ENCODE peak calls at places on chromosome X, in five cellular contexts. T, D, C, W and N are unnamed samples.

GRCh38 chrX:100083146-100083715 is 326.8 kb downstream of the PCDH19 start:
- DNase-seq in T (no peak), D (no peak), C (no peak), W (no peak), N (no peak)

GRCh38 chrX:13008189-13008533 is 33.3 kb downstream of the TMSB4X start:
- DNase-seq in T (no peak), D (no peak), C (no peak), W (no peak), N (no peak)

GRCh38 chrX:7346021-7346420 is 198.1 kb upstream of the PUDP start:
- DNase-seq in T (no peak), D (no peak), C (no peak), W (no peak), N (no peak)

GRCh38 chrX:72604705-72605104 is 32.1 kb upstream of the HDAC8 start:
- DNase-seq in T (no peak), D (no peak), C (no peak), W (no peak), N (no peak)

GRCh38 chrX:39836802-39837420 is 260.8 kb downstream of the BCOR start:
- DNase-seq in T (no peak), D (no peak), C (no peak), W (no peak), N (no peak)

GRCh38 chrX:1545776-1546408 is 8.9 kb upstream of the P2RY8 start:
- DNase-seq in T (no peak), D (no peak), C (no peak), W (no peak), N (no peak)

GRCh38 chrX:69063486-69063885 is 101.8 kb downstream of the PJA1 start:
- DNase-seq in T (no peak), D (no peak), C (no peak), W (no peak), N (no peak)

GRCh38 chrX:50432760-50433377 is 37.8 kb downstream of the DGKK start:
- DNase-seq in T (no peak), D (no peak), C (no peak), W (peak; percentile 93), N (no peak)

GRCh38 chrX:106278951-106279350 is 110.8 kb downstream of the PWWP3B start:
- DNase-seq in T (no peak), D (no peak), C (no peak), W (no peak), N (no peak)

GRCh38 chrX:21956783-21957182 is 16.3 kb downstream of the SMS start:
- DNase-seq in T (no peak), D (no peak), C (no peak), W (no peak), N (no peak)

GRCh38 chrX:134174273-134174660 is 62.7 kb upstream of the CCDC160 start:
- DNase-seq in T (no peak), D (no peak), C (no peak), W (no peak), N (no peak)

GRCh38 chrX:136146614-136147319 is 566 bp upstream of the FHL1 start:
- DNase-seq in T (no peak), D (no peak), C (no peak), W (no peak), N (no peak)

GRCh38 chrX:69031181-69031580 is 134.1 kb downstream of the PJA1 start:
- DNase-seq in T (peak; percentile 10), D (no peak), C (no peak), W (peak; percentile 6), N (peak; percentile 51)

GRCh38 chrX:133177202-133177601 is 41.0 kb downstream of the TFDP3 start:
- DNase-seq in T (no peak), D (no peak), C (no peak), W (no peak), N (no peak)

GRCh38 chrX:24377911-24378468 is 17.6 kb downstream of the SUPT20HL1 start:
- DNase-seq in T (no peak), D (no peak), C (no peak), W (no peak), N (no peak)

GRCh38 chrX:27399146-27399456 is 64.0 kb downstream of the PPP4R3C start:
- DNase-seq in T (no peak), D (no peak), C (no peak), W (no peak), N (no peak)

GRCh38 chrX:84187501-84188319 is at the start of gene RPS6KA6:
- DNase-seq in T (no peak), D (no peak), C (no peak), W (no peak), N (peak; percentile 64)

GRCh38 chrX:107825698-107826285 is at the start of gene MID2:
- DNase-seq in T (peak; percentile 29), D (no peak), C (no peak), W (no peak), N (peak; percentile 17)

GRCh38 chrX:30935985-30936384 is 46.9 kb upstream of the TAB3 start:
- DNase-seq in T (peak; percentile 10), D (peak; percentile 40), C (no peak), W (peak; percentile 45), N (peak; percentile 27)

GRCh38 chrX:134626434-134626833 is 31.8 kb downstream of the PLAC1 start:
- DNase-seq in T (no peak), D (no peak), C (no peak), W (no peak), N (peak; percentile 27)

GRCh38 chrX:123648028-123648810 is 84.6 kb downstream of the THOC2 start:
- DNase-seq in T (no peak), D (no peak), C (no peak), W (peak; percentile 81), N (no peak)

GRCh38 chrX:46279925-46280313 is 265.3 kb downstream of the ZNF674 start:
- DNase-seq in T (no peak), D (no peak), C (no peak), W (no peak), N (no peak)

GRCh38 chrX:68504237-68504636 is 5.4 kb downstream of the YIPF6 start:
- DNase-seq in T (no peak), D (no peak), C (no peak), W (no peak), N (no peak)

GRCh38 chrX:138638996-138639395 is 72.5 kb downstream of the FGF13 start:
- DNase-seq in T (no peak), D (no peak), C (no peak), W (no peak), N (no peak)

GRCh38 chrX:136907626-136908025 is 27.1 kb upstream of the RBMX start:
- DNase-seq in T (no peak), D (no peak), C (no peak), W (no peak), N (no peak)

GRCh38 chrX:66053414-66053813 is 13.5 kb upstream of the VSIG4 start:
- DNase-seq in T (no peak), D (no peak), C (no peak), W (no peak), N (no peak)

GRCh38 chrX:71198066-71198465 is 25.0 kb upstream of the GJB1 start:
- DNase-seq in T (no peak), D (no peak), C (peak; percentile 56), W (no peak), N (no peak)

GRCh38 chrX:49976682-49977197 is 54.3 kb downstream of the CLCN5 start:
- DNase-seq in T (no peak), D (no peak), C (no peak), W (no peak), N (no peak)

GRCh38 chrX:43504394-43504793 is 151.7 kb upstream of the MAOA start:
- DNase-seq in T (no peak), D (no peak), C (no peak), W (no peak), N (no peak)

GRCh38 chrX:9829308-9830267 is 43.4 kb downstream of the SHROOM2 start:
- DNase-seq in T (peak; percentile 65), D (no peak), C (peak; percentile 47), W (no peak), N (no peak)

GRCh38 chrX:30150196-30150895 is 65.0 kb upstream of the MAGEB2 start:
- DNase-seq in T (no peak), D (no peak), C (no peak), W (no peak), N (no peak)

GRCh38 chrX:136204571-136204970 is 46.6 kb downstream of the MAP7D3 start:
- DNase-seq in T (no peak), D (no peak), C (no peak), W (no peak), N (no peak)

GRCh38 chrX:16931371-16931770 is 15.1 kb upstream of the REPS2 start:
- DNase-seq in T (no peak), D (peak; percentile 14), C (no peak), W (no peak), N (no peak)

GRCh38 chrX:97065973-97066372 is 182.3 kb downstream of the RPA4 start:
- DNase-seq in T (no peak), D (no peak), C (no peak), W (no peak), N (no peak)
- TF ChIP-seq ZBTB33 in T (no peak), D (no peak), C (no peak), W (no peak), N (no peak)

DNA sequence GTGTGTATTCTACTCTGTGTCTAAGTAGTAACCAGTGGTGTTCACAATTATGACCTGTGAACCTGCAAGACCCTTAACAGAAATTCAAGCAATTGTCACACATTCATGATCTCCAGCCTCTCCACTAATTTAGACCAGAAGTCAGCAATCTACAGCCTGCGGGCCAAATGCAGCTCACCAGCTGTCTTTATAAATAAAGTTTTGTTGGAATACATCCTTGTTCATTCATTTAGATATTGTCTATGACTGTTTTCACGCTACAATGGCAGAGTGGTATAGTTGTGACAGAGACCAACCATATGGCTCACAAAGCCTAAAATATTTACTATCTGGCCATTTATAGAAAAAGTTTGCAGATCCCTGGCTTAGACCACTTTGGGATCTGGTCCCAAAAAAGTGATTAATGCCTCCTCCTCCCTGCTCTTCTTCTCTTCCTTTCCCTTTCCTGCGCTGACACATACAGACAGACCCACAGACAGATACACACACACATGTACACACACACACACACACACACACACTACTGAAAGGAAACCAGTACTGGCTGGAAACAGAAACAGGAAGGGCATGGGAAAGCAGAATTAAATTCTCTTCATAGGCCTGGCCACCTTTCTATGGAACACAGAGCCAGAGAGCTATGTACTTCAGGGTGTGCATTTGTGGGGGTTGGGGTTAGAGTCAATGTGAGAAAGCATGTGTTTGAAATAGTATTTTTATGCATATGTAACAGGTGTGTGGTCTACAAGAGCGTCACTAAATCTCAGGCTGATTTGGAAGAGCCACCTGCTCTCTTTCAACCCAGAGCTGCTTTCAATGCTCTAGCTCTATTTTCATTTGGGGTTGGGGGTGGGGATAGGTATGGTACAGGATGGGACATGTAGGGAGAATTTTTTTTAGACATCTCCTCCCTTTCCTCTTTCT is 49.7 kb upstream of the TMEM164 start:
- DNase-seq in T (no peak), D (no peak), C (peak; percentile 12), W (no peak), N (no peak)
- TF ChIP-seq ZBTB33 in T (no peak), D (no peak), C (no peak), W (no peak), N (no peak)

GRCh38 chrX:37926700-37927099 is 79.3 kb upstream of the DYNLT3 start:
- DNase-seq in T (no peak), D (peak; percentile 12), C (peak; percentile 4), W (peak; percentile 25), N (peak; percentile 8)
- TF ChIP-seq ZBTB33 in T (no peak), D (no peak), C (no peak), W (no peak), N (no peak)

GRCh38 chrX:119948381-119948780 is 4.8 kb upstream of the NKAP start:
- DNase-seq in T (no peak), D (no peak), C (no peak), W (no peak), N (no peak)

DNA sequence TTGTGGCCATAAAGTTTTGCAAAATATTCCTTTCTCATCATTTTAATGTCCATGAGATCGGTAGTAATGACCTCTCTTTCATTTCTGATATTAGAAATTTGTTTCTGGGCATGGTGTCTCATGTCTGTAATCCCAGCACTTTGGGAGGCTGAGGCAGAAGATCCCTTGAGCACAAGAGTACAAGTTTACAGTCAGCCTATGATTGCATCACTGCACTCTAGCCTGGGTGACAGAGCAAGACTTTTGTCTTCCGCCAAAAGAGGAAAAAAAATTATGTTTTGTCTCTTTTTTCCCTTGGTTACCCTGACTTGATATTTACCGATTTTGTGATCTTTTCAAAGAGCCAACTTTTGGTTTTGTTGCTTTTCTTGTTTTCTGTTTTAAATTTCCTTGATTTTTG is 10.8 kb upstream of the NKAP start:
- DNase-seq in T (no peak), D (no peak), C (no peak), W (no peak), N (no peak)
- TF ChIP-seq ZBTB33 in T (no peak), D (no peak), C (no peak), W (no peak), N (no peak)